ENCODE peak calls at places on chromosomes 4 and X, in six cellular contexts. D, J, K, Q, P and N are unnamed samples.

GRCh38 chr4:2861631-2862436 is 18.2 kb downstream of the ADD1 start:
- DNase-seq in D (no peak), J (no peak), K (no peak), Q (no peak), P (no peak), N (no peak)

GRCh38 chr4:1239141-1239948 is 9.6 kb downstream of the CTBP1 start:
- DNase-seq in D (no peak), J (no peak), K (no peak), Q (no peak), P (peak; percentile 18), N (no peak)

GRCh38 chr4:119289313-119289712 is 32.6 kb downstream of the FABP2 start:
- DNase-seq in D (no peak), J (no peak), K (no peak), Q (no peak), P (no peak), N (no peak)

GRCh38 chr4:148874331-148874730 is 432.1 kb upstream of the NR3C2 start:
- DNase-seq in D (no peak), J (no peak), K (no peak), Q (no peak), P (no peak), N (no peak)

GRCh38 chr4:38765391-38765790 is 17.4 kb downstream of the TLR10 start:
- DNase-seq in D (peak; percentile 72), J (no peak), K (no peak), Q (no peak), P (no peak), N (no peak)

GRCh38 chrX:7252013-7252610 is 104.2 kb upstream of the PUDP start:
- DNase-seq in D (peak; percentile 57), J (no peak), K (no peak), Q (peak; percentile 91), P (peak; percentile 58), N (peak; percentile 58)

GRCh38 chr4:92825186-92825715 is 521.5 kb downstream of the GRID2 start:
- DNase-seq in D (no peak), J (no peak), K (no peak), Q (no peak), P (no peak), N (no peak)

GRCh38 chr4:88286897-88287296 is 2.5 kb upstream of the PPM1K start:
- DNase-seq in D (no peak), J (no peak), K (no peak), Q (no peak), P (no peak), N (no peak)

GRCh38 chr4:159229164-159229563 is 126.3 kb downstream of the RAPGEF2 start:
- DNase-seq in D (peak; percentile 54), J (no peak), K (no peak), Q (no peak), P (no peak), N (no peak)

DNA sequence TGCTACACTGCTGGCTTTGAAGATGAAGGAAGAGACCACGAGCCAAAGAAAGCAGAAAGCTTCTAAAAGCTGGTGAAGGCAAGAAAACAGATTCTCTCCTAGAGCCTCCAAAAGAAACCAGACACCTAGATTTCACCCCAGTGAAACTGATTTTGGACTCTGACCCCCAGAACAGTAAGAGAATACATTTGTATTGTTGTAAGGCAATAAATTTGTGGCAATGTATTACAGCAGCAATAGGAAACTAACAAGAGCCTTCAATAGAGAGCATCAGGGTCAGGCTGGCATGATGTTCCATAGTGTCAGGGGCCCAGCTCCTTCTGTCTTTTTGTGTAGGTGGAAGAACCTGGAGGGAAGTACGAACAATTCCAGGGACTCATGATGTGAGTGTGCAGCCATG is 6.1 kb upstream of the TEC start:
- DNase-seq in D (no peak), J (no peak), K (no peak), Q (no peak), P (no peak), N (no peak)
- H3K27ac ChIP-seq in D (no peak overlapping the region), J (no peak overlapping the region), K (no peak overlapping the region), Q (no peak overlapping the region), P (no peak overlapping the region), N (no peak overlapping the region)

GRCh38 chrX:53082773-53083616 is 828 bp downstream of the TSPYL2 start:
- DNase-seq in D (no peak), J (no peak), K (no peak), Q (no peak), P (no peak), N (no peak)
- H3K27ac ChIP-seq in D (peak overlapping the region; percentile 7), J (peak overlapping the region; percentile 61), K (peak overlapping the region; percentile 85), Q (peak overlapping the region; percentile 92), P (peak overlapping the region; percentile 75), N (peak overlapping the region; percentile 91)

GRCh38 chr4:47463235-47463956 is at the start of gene COMMD8:
- DNase-seq in D (peak; percentile 94), J (peak; percentile 95), K (peak; percentile 91), Q (peak; percentile 97), P (peak; percentile 97), N (peak; percentile 99)
- H3K27ac ChIP-seq in D (peak within 1 kb of the TSS; percentile 80), J (peak within 1 kb of the TSS; percentile 77), K (peak within 1 kb of the TSS; percentile 74), Q (peak within 1 kb of the TSS; percentile 87), P (peak within 1 kb of the TSS; percentile 68), N (peak within 1 kb of the TSS; percentile 88)

GRCh38 chr4:137609693-137610450 is 77.6 kb upstream of the PCDH18 start:
- DNase-seq in D (no peak), J (no peak), K (no peak), Q (no peak), P (no peak), N (no peak)
- H3K27ac ChIP-seq in D (no peak overlapping the region), J (no peak overlapping the region), K (no peak overlapping the region), Q (peak overlapping the region; percentile 56), P (no peak overlapping the region), N (peak overlapping the region; percentile 46)

GRCh38 chr4:124432500-124432899 is 280.0 kb downstream of the ANKRD50 start:
- DNase-seq in D (peak; percentile 35), J (no peak), K (no peak), Q (no peak), P (no peak), N (no peak)
- H3K27ac ChIP-seq in D (no peak overlapping the region), J (no peak overlapping the region), K (no peak overlapping the region), Q (no peak overlapping the region), P (no peak overlapping the region), N (no peak overlapping the region)

DNA sequence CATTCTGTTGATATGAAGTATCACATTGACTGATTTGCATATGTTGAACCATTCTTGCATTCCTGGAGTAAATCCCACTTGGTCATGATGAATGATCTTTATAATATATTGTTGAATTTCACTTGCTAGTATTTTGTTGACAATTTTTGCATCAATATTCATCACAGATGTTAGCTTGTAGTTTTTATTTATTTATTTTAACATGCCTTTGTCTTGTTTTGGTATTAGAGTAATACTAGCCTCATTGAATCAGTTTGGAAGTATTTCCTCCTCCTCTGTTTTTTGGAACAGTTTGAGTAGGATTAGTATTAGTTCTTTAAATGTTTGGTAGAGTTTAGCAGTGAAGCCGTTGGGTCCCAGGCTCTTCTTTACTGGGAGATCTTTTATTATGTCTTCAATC is 13.9 kb upstream of the ADH1C start:
- DNase-seq in D (no peak), J (no peak), K (no peak), Q (no peak), P (no peak), N (no peak)
- H3K27ac ChIP-seq in D (no peak overlapping the region), J (no peak overlapping the region), K (no peak overlapping the region), Q (no peak overlapping the region), P (no peak overlapping the region), N (no peak overlapping the region)